ENCODE peak calls at places on chromosomes 7 and 10, in seven cellular contexts. U is DND-41, V is fibroblast of lung, A is pancreas, T is psoas muscle, X is breast epithelium, R is cardiac muscle cell. J is an unnamed sample.

GRCh38 chr10:15792777-15793176 is 67.5 kb downstream of the MINDY3 start:
- DNase-seq in R (no peak), X (no peak), A (no peak), U (no peak), V (no peak), T (no peak), J (no peak)

GRCh38 chr10:125001313-125002043 is 59.6 kb downstream of the ZRANB1 start:
- DNase-seq in A (peak; percentile 9), R (no peak), V (peak; percentile 34), T (peak; percentile 53), X (peak; percentile 24), U (no peak), J (no peak)

GRCh38 chr7:127189885-127190284 is 62.9 kb downstream of the GRM8 start:
- DNase-seq in V (no peak), T (no peak), U (no peak), A (no peak), X (no peak), R (no peak), J (no peak)

GRCh38 chr7:50309130-50309478 is 4.6 kb downstream of the IKZF1 start:
- DNase-seq in X (no peak), R (no peak), U (no peak), T (no peak), V (no peak), A (no peak), J (no peak)

GRCh38 chr10:27506280-27506679 is 2.2 kb downstream of the RAB18 start:
- DNase-seq in A (no peak), T (no peak), X (no peak), R (no peak), U (no peak), V (no peak), J (no peak)

GRCh38 chr7:22935269-22935668 is 78.7 kb downstream of the HYCC1 start:
- DNase-seq in A (no peak), R (peak; percentile 52), U (no peak), V (no peak), X (no peak), T (no peak), J (no peak)

GRCh38 chr10:80171248-80171660 is 34.1 kb downstream of the ANXA11 start:
- DNase-seq in V (no peak), X (peak; percentile 41), R (no peak), U (no peak), T (no peak), A (no peak), J (no peak)

GRCh38 chr7:92765725-92766124 is 70.6 kb downstream of the CDK6 start:
- DNase-seq in R (peak; percentile 72), X (no peak), U (no peak), V (peak; percentile 73), T (no peak), A (no peak), J (no peak)

DNA sequence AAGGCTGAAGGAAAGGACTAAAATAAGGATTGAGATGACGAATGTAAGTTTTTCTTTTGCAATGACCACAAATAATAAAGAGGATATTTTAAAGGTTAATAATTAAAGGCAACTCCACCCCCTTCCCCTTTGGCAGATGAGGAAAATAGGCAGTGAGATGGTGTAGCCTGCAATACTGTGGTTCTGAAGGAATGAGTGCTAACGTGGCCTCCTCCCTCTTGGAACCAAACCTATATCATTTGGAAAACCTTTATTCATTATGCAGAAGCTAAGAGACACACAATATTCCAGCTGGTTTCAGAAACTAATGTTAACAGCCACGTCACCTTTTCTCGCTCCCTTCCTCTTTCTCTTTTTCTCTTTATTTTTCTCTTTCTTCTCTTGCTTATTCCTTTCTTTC is 70.8 kb upstream of the COL1A2 start:
- DNase-seq in A (no peak), X (no peak), V (no peak), T (no peak), R (no peak), U (no peak), J (no peak)
- H3K27ac ChIP-seq in A (no peak overlapping the region), X (no peak overlapping the region), V (no peak overlapping the region), T (no peak overlapping the region), R (no peak overlapping the region), U (no peak overlapping the region), J (no peak overlapping the region)

DNA sequence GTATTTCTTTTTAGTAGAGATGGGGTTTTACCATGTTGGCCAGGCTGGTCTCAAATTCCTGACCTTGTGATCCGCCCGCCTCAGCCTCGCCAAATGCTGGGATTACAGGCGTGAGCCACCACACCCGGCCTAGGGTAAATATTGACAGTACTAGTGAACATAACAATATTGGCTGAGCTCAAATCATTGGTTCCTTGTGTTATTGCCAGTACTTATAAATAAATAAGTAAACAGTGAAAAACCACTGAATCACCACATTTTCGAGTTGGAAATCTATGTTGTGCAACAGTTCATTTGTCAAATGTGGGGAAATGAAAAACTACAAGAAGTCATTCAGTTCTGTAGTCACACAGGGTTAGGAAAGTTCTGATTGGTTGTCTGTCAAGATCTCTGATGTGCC is 15.8 kb downstream of the RPP30 start:
- DNase-seq in U (no peak), A (no peak), X (no peak), T (no peak), V (no peak), R (no peak), J (no peak)
- H3K36me3 ChIP-seq in U (peaks cover 78% of the 10 kb centered on the region), A (peaks cover 7% of the 10 kb centered on the region), X (no peaks in the 10 kb centered on the region), T (no peaks in the 10 kb centered on the region), V (peaks cover 5% of the 10 kb centered on the region), R (peaks cover 46% of the 10 kb centered on the region), J (peaks cover 27% of the 10 kb centered on the region)

DNA sequence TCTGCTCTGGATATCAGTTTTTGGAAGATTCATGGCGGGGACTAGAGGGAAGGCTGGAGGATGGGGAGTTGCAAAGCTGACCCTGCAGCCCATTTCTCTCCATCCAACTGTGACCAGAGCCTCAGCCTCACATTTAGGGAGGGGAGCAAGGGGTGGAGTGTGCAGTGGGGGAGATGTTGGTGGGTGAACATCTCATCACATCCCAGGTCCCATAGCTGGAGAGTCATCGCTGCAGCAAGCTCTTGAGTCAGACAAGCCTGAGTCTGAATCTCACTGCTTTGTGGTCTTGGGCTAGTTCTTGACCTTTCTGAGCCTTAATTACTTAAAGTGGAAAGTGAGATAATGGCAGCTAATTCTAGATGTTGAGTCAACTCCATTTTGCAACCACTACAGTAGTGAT is 36.1 kb downstream of the LBX1 start:
- DNase-seq in A (no peak), U (no peak), T (no peak), R (no peak), V (no peak), X (no peak), J (no peak)
- H3K4me1 ChIP-seq in A (no peaks in the 10 kb centered on the region), U (no peaks in the 10 kb centered on the region), T (no peaks in the 10 kb centered on the region), R (peaks cover 8% of the 10 kb centered on the region), V (no peaks in the 10 kb centered on the region), X (no peaks in the 10 kb centered on the region), J (no peaks in the 10 kb centered on the region)

DNA sequence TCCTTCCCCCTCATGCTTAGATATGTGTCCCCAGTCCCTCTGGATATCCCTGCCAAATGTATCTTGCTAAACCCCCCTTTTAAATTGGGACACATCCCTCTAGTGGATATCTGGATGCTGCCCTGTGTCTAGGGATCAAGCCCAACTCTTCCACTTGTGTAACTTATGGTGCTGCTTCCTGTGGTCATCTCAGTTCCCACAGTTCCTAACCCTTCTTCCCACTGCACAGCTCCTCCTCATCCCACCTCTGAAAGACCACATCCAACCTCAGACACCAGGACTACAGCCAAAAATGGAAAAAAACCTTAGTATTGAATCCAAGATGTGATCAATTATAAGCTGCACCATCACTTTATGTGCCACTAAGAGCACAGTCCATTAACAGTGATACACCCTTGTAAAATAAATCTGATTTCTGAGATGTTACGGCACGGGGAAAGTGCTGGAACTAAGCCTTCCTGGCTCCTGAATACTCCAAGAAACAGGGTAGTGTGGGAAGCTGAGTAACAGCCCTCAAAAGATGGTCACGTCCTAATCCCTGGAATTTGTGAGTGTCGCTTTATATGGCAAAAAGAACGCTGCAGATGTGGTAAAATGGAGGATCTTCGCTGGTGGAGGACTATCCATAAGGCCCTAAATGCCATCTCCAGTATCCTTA is 13.7 kb downstream of the ESYT2 start:
- DNase-seq in X (no peak), T (no peak), V (no peak), A (no peak), U (no peak), R (peak; percentile 43), J (no peak)
- H3K27ac ChIP-seq in X (peak overlapping the region; percentile 96), T (peak overlapping the region; percentile 95), V (no peak overlapping the region), A (no peak overlapping the region), U (peak overlapping the region; percentile 48), R (no peak overlapping the region), J (peak overlapping the region; percentile 39)

GRCh38 chr10:59814878-59815277 is 61.6 kb upstream of the MRLN start:
- DNase-seq in X (no peak), T (no peak), R (no peak), V (no peak), U (no peak), A (no peak), J (no peak)

GRCh38 chr10:59823111-59823510 is 69.9 kb upstream of the MRLN start:
- DNase-seq in A (no peak), U (no peak), R (no peak), T (no peak), V (no peak), X (no peak), J (no peak)

GRCh38 chr10:59817806-59818205 is 64.6 kb upstream of the MRLN start:
- DNase-seq in R (peak; percentile 67), V (no peak), A (no peak), U (no peak), X (no peak), T (peak; percentile 58), J (no peak)

GRCh38 chr10:59820471-59820870 is 67.2 kb upstream of the MRLN start:
- DNase-seq in A (no peak), T (no peak), V (no peak), R (no peak), U (no peak), X (no peak), J (no peak)

GRCh38 chr10:59819265-59819664 is 66.0 kb upstream of the MRLN start:
- DNase-seq in U (no peak), T (no peak), V (no peak), R (no peak), A (no peak), X (no peak), J (no peak)
- H3K36me3 ChIP-seq in U (peaks cover 19% of the 10 kb centered on the region), T (no peaks in the 10 kb centered on the region), V (no peaks in the 10 kb centered on the region), R (no peaks in the 10 kb centered on the region), A (no peaks in the 10 kb centered on the region), X (no peaks in the 10 kb centered on the region), J (no peaks in the 10 kb centered on the region)